ENCODE peak calls at places on chromosomes 6 and 20, in eight cellular contexts. One of them, this sample, is unnamed.

GRCh38 chr6:11869656-11870340 is 91.2 kb upstream of the ADTRP start:
- DNase-seq in H7: no peak
- DNase-seq in HEK293T: no peak
- DNase-seq in glutamatergic neuron: no peak
- DNase-seq in NCI-H748 treated with DMSO at 0.1 percent for 48 hours: no peak
- DNase-seq in H1: no peak
- DNase-seq in EL: peak
- DNase-seq in AG08396: peak
- DNase-seq in this sample: no peak

GRCh38 chr6:14059791-14060436 is 57.7 kb upstream of the CD83 start:
- DNase-seq in H7: no peak
- DNase-seq in HEK293T: no peak
- DNase-seq in glutamatergic neuron: no peak
- DNase-seq in NCI-H748 treated with DMSO at 0.1 percent for 48 hours: peak
- DNase-seq in H1: no peak
- DNase-seq in EL: peak
- DNase-seq in AG08396: peak
- DNase-seq in this sample: no peak

GRCh38 chr6:46993846-46994245 is 48.3 kb downstream of the ADGRF1 start:
- DNase-seq in H7: no peak
- DNase-seq in HEK293T: no peak
- DNase-seq in glutamatergic neuron: no peak
- DNase-seq in NCI-H748 treated with DMSO at 0.1 percent for 48 hours: no peak
- DNase-seq in H1: no peak
- DNase-seq in EL: peak
- DNase-seq in AG08396: peak
- DNase-seq in this sample: no peak

GRCh38 chr20:35757098-35757705 is 14.6 kb upstream of the PHF20 start:
- DNase-seq in H7: peak
- DNase-seq in HEK293T: no peak
- DNase-seq in glutamatergic neuron: no peak
- DNase-seq in NCI-H748 treated with DMSO at 0.1 percent for 48 hours: no peak
- DNase-seq in H1: no peak
- DNase-seq in EL: no peak
- DNase-seq in AG08396: no peak
- DNase-seq in this sample: no peak

GRCh38 chr6:3549314-3549940 is 92.6 kb upstream of the SLC22A23 start:
- DNase-seq in H7: no peak
- DNase-seq in HEK293T: no peak
- DNase-seq in glutamatergic neuron: no peak
- DNase-seq in NCI-H748 treated with DMSO at 0.1 percent for 48 hours: peak
- DNase-seq in H1: no peak
- DNase-seq in EL: no peak
- DNase-seq in AG08396: no peak
- DNase-seq in this sample: no peak

GRCh38 chr6:107535626-107536025 is 45.7 kb downstream of the SOBP start:
- DNase-seq in H7: no peak
- DNase-seq in HEK293T: no peak
- DNase-seq in glutamatergic neuron: no peak
- DNase-seq in NCI-H748 treated with DMSO at 0.1 percent for 48 hours: no peak
- DNase-seq in H1: no peak
- DNase-seq in EL: no peak
- DNase-seq in AG08396: no peak
- DNase-seq in this sample: no peak

GRCh38 chr6:162706236-162706635 is 21.3 kb downstream of the PRKN start:
- DNase-seq in H7: no peak
- DNase-seq in HEK293T: no peak
- DNase-seq in glutamatergic neuron: no peak
- DNase-seq in NCI-H748 treated with DMSO at 0.1 percent for 48 hours: no peak
- DNase-seq in H1: no peak
- DNase-seq in EL: no peak
- DNase-seq in AG08396: no peak
- DNase-seq in this sample: no peak

GRCh38 chr6:106300944-106301343 is 24.6 kb downstream of the ATG5 start:
- DNase-seq in H7: no peak
- DNase-seq in HEK293T: no peak
- DNase-seq in glutamatergic neuron: no peak
- DNase-seq in NCI-H748 treated with DMSO at 0.1 percent for 48 hours: no peak
- DNase-seq in H1: no peak
- DNase-seq in EL: peak
- DNase-seq in AG08396: peak
- DNase-seq in this sample: no peak

GRCh38 chr6:163311830-163312229 is 102.7 kb upstream of the QKI start:
- DNase-seq in H7: no peak
- DNase-seq in HEK293T: no peak
- DNase-seq in glutamatergic neuron: no peak
- DNase-seq in NCI-H748 treated with DMSO at 0.1 percent for 48 hours: no peak
- DNase-seq in H1: no peak
- DNase-seq in EL: peak
- DNase-seq in AG08396: no peak
- DNase-seq in this sample: no peak

GRCh38 chr6:3798211-3798909 is 46.8 kb upstream of the PXDC1 start:
- DNase-seq in H7: no peak
- DNase-seq in HEK293T: no peak
- DNase-seq in glutamatergic neuron: no peak
- DNase-seq in NCI-H748 treated with DMSO at 0.1 percent for 48 hours: peak
- DNase-seq in H1: no peak
- DNase-seq in EL: peak
- DNase-seq in AG08396: no peak
- DNase-seq in this sample: no peak

GRCh38 chr6:37489697-37490336 is 9.9 kb downstream of the CCDC167 start:
- DNase-seq in H7: peak
- DNase-seq in HEK293T: no peak
- DNase-seq in glutamatergic neuron: no peak
- DNase-seq in NCI-H748 treated with DMSO at 0.1 percent for 48 hours: no peak
- DNase-seq in H1: no peak
- DNase-seq in EL: peak
- DNase-seq in AG08396: no peak
- DNase-seq in this sample: peak

GRCh38 chr6:118725944-118726343 is 74.6 kb upstream of the CEP85L start:
- DNase-seq in H7: no peak
- DNase-seq in HEK293T: no peak
- DNase-seq in glutamatergic neuron: no peak
- DNase-seq in NCI-H748 treated with DMSO at 0.1 percent for 48 hours: no peak
- DNase-seq in H1: no peak
- DNase-seq in EL: no peak
- DNase-seq in AG08396: no peak
- DNase-seq in this sample: peak

GRCh38 chr6:37535701-37536461 is 36.2 kb upstream of the CCDC167 start:
- DNase-seq in H7: peak
- DNase-seq in HEK293T: no peak
- DNase-seq in glutamatergic neuron: peak
- DNase-seq in NCI-H748 treated with DMSO at 0.1 percent for 48 hours: no peak
- DNase-seq in H1: no peak
- DNase-seq in EL: no peak
- DNase-seq in AG08396: no peak
- DNase-seq in this sample: peak

GRCh38 chr20:61230166-61230565 is 21.9 kb upstream of the CDH4 start:
- DNase-seq in H7: no peak
- DNase-seq in HEK293T: no peak
- DNase-seq in glutamatergic neuron: no peak
- DNase-seq in NCI-H748 treated with DMSO at 0.1 percent for 48 hours: no peak
- DNase-seq in H1: no peak
- DNase-seq in EL: no peak
- DNase-seq in AG08396: no peak
- DNase-seq in this sample: no peak

This sample was measured in activated CD8-positive, alpha-beta memory T cell treated with anti-CD3 and anti-CD28 coated beads for 24 hours.